ENCODE peak calls at places on chromosomes 7 and 10, in seven cellular contexts. One of them, this sample, is unnamed. For H3K4me1, the result is how much of the 10 kb centered on the place peaks cover.

GRCh38 chr10:33410860-33411234 is 76.4 kb upstream of the NRP1 start:
- DNase-seq in adrenal gland: no peak
- DNase-seq in cardiac muscle cell: no peak
- DNase-seq in CD4-positive, CD25-positive, alpha-beta regulatory T cell: no peak
- DNase-seq in naive thymus-derived CD4-positive, alpha-beta T cell: no peak
- DNase-seq in hepatocyte: no peak
- DNase-seq in H9: no peak
- DNase-seq in this sample: no peak

GRCh38 chr7:51685794-51686193 is 369.2 kb upstream of the COBL start:
- DNase-seq in adrenal gland: no peak
- DNase-seq in cardiac muscle cell: no peak
- DNase-seq in CD4-positive, CD25-positive, alpha-beta regulatory T cell: no peak
- DNase-seq in naive thymus-derived CD4-positive, alpha-beta T cell: no peak
- DNase-seq in hepatocyte: no peak
- DNase-seq in H9: no peak
- DNase-seq in this sample: no peak

GRCh38 chr7:128192497-128193142 is 48.5 kb upstream of the LEP start:
- DNase-seq in adrenal gland: no peak
- DNase-seq in cardiac muscle cell: no peak
- DNase-seq in CD4-positive, CD25-positive, alpha-beta regulatory T cell: no peak
- DNase-seq in naive thymus-derived CD4-positive, alpha-beta T cell: no peak
- DNase-seq in hepatocyte: no peak
- DNase-seq in H9: peak
- DNase-seq in this sample: no peak

GRCh38 chr10:122234416-122234815 is 36.7 kb upstream of the BTBD16 start:
- DNase-seq in adrenal gland: no peak
- DNase-seq in cardiac muscle cell: no peak
- DNase-seq in CD4-positive, CD25-positive, alpha-beta regulatory T cell: no peak
- DNase-seq in naive thymus-derived CD4-positive, alpha-beta T cell: no peak
- DNase-seq in hepatocyte: no peak
- DNase-seq in H9: no peak
- DNase-seq in this sample: no peak

GRCh38 chr7:105391429-105391828 is 2.7 kb upstream of the SRPK2 start:
- DNase-seq in adrenal gland: no peak
- DNase-seq in cardiac muscle cell: no peak
- DNase-seq in CD4-positive, CD25-positive, alpha-beta regulatory T cell: no peak
- DNase-seq in naive thymus-derived CD4-positive, alpha-beta T cell: no peak
- DNase-seq in hepatocyte: no peak
- DNase-seq in H9: no peak
- DNase-seq in this sample: no peak

GRCh38 chr10:47438857-47439474 is 44.9 kb downstream of the ANXA8 start:
- DNase-seq in adrenal gland: peak
- DNase-seq in cardiac muscle cell: peak
- DNase-seq in CD4-positive, CD25-positive, alpha-beta regulatory T cell: no peak
- DNase-seq in naive thymus-derived CD4-positive, alpha-beta T cell: no peak
- DNase-seq in hepatocyte: peak
- DNase-seq in H9: peak
- DNase-seq in this sample: peak

GRCh38 chr10:72315611-72316385 is 38.9 kb downstream of the DNAJB12 start:
- DNase-seq in adrenal gland: peak
- DNase-seq in cardiac muscle cell: no peak
- DNase-seq in CD4-positive, CD25-positive, alpha-beta regulatory T cell: no peak
- DNase-seq in naive thymus-derived CD4-positive, alpha-beta T cell: no peak
- DNase-seq in hepatocyte: peak
- DNase-seq in H9: no peak
- DNase-seq in this sample: no peak

GRCh38 chr7:115548756-115549155 is 481.8 kb downstream of the TFEC start:
- DNase-seq in adrenal gland: no peak
- DNase-seq in cardiac muscle cell: no peak
- DNase-seq in CD4-positive, CD25-positive, alpha-beta regulatory T cell: no peak
- DNase-seq in naive thymus-derived CD4-positive, alpha-beta T cell: no peak
- DNase-seq in hepatocyte: no peak
- DNase-seq in H9: no peak
- DNase-seq in this sample: no peak

GRCh38 chr7:50159154-50159553 is 66.1 kb upstream of the ZPBP start:
- DNase-seq in adrenal gland: no peak
- DNase-seq in cardiac muscle cell: no peak
- DNase-seq in CD4-positive, CD25-positive, alpha-beta regulatory T cell: no peak
- DNase-seq in naive thymus-derived CD4-positive, alpha-beta T cell: no peak
- DNase-seq in hepatocyte: no peak
- DNase-seq in H9: no peak
- DNase-seq in this sample: no peak

GRCh38 chr7:69786707-69787395 is 188.6 kb downstream of the AUTS2 start:
- DNase-seq in adrenal gland: no peak
- DNase-seq in cardiac muscle cell: no peak
- DNase-seq in CD4-positive, CD25-positive, alpha-beta regulatory T cell: no peak
- DNase-seq in naive thymus-derived CD4-positive, alpha-beta T cell: no peak
- DNase-seq in hepatocyte: no peak
- DNase-seq in H9: no peak
- DNase-seq in this sample: no peak
- H3K27ac ChIP-seq in adrenal gland: no peak
- H3K27ac ChIP-seq in cardiac muscle cell: no peak
- H3K27ac ChIP-seq in CD4-positive, CD25-positive, alpha-beta regulatory T cell: no peak
- H3K27ac ChIP-seq in naive thymus-derived CD4-positive, alpha-beta T cell: no peak
- H3K27ac ChIP-seq in hepatocyte: no peak
- H3K27ac ChIP-seq in H9: no peak
- H3K27ac ChIP-seq in this sample: no peak

GRCh38 chr10:125925244-125925834 is 29.0 kb downstream of the FANK1 start:
- DNase-seq in adrenal gland: no peak
- DNase-seq in cardiac muscle cell: no peak
- DNase-seq in CD4-positive, CD25-positive, alpha-beta regulatory T cell: no peak
- DNase-seq in naive thymus-derived CD4-positive, alpha-beta T cell: no peak
- DNase-seq in hepatocyte: no peak
- DNase-seq in H9: no peak
- DNase-seq in this sample: no peak

GRCh38 chr10:125929613-125930012 is 33.2 kb downstream of the FANK1 start:
- DNase-seq in adrenal gland: no peak
- DNase-seq in cardiac muscle cell: no peak
- DNase-seq in CD4-positive, CD25-positive, alpha-beta regulatory T cell: no peak
- DNase-seq in naive thymus-derived CD4-positive, alpha-beta T cell: no peak
- DNase-seq in hepatocyte: peak
- DNase-seq in H9: no peak
- DNase-seq in this sample: no peak

GRCh38 chr10:125928928-125929585 is 32.7 kb downstream of the FANK1 start:
- DNase-seq in adrenal gland: no peak
- DNase-seq in cardiac muscle cell: no peak
- DNase-seq in CD4-positive, CD25-positive, alpha-beta regulatory T cell: no peak
- DNase-seq in naive thymus-derived CD4-positive, alpha-beta T cell: no peak
- DNase-seq in hepatocyte: no peak
- DNase-seq in H9: no peak
- DNase-seq in this sample: no peak

DNA sequence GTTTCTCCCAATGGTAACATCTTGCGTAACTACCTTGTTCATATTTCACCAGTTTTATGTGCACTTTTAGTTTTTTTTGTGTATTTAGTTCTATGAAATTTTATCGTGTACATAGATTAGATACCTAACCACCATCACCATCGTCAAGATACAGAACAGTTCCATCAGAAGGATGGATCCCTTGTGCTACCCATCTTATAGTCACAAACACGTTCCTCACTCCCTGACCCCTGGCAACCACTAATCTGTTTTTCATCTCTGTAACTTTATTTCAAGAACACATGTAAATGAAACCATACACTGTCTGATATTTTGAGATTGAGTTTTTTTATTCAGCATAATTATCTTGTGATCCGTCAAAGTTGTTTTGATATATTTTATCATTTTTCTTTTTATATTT is 29.9 kb downstream of the FANK1 start:
- DNase-seq in adrenal gland: no peak
- DNase-seq in cardiac muscle cell: no peak
- DNase-seq in CD4-positive, CD25-positive, alpha-beta regulatory T cell: no peak
- DNase-seq in naive thymus-derived CD4-positive, alpha-beta T cell: no peak
- DNase-seq in hepatocyte: no peak
- DNase-seq in H9: no peak
- DNase-seq in this sample: no peak
- H3K4me1 ChIP-seq in adrenal gland: under half
- H3K4me1 ChIP-seq in cardiac muscle cell: under half
- H3K4me1 ChIP-seq in CD4-positive, CD25-positive, alpha-beta regulatory T cell: under half
- H3K4me1 ChIP-seq in naive thymus-derived CD4-positive, alpha-beta T cell: under half
- H3K4me1 ChIP-seq in hepatocyte: under half
- H3K4me1 ChIP-seq in H9: under half
- H3K4me1 ChIP-seq in this sample: under half

DNA sequence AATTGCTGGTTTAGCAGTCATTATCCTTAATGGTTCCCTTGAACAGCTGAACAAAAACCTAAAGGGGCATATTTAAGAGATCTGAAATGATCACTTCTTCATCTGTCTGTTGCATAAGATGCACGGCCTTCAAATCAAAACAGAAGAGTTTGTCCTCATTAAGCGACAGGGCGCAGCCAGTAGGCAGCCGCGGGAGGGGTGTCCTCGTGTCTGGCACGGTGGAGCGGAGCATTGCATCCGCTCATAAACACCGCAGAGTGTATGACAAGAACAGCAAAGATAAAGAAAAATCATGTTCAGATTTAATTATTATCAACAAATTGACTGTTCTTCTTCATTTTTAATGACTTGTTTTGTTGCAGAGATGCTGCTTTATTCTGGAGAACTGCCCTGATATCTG is 255.6 kb upstream of the ADARB2 start:
- DNase-seq in adrenal gland: no peak
- DNase-seq in cardiac muscle cell: no peak
- DNase-seq in CD4-positive, CD25-positive, alpha-beta regulatory T cell: no peak
- DNase-seq in naive thymus-derived CD4-positive, alpha-beta T cell: no peak
- DNase-seq in hepatocyte: no peak
- DNase-seq in H9: no peak
- DNase-seq in this sample: no peak
- H3K27ac ChIP-seq in adrenal gland: no peak
- H3K27ac ChIP-seq in cardiac muscle cell: no peak
- H3K27ac ChIP-seq in CD4-positive, CD25-positive, alpha-beta regulatory T cell: no peak
- H3K27ac ChIP-seq in naive thymus-derived CD4-positive, alpha-beta T cell: no peak
- H3K27ac ChIP-seq in hepatocyte: no peak
- H3K27ac ChIP-seq in H9: no peak
- H3K27ac ChIP-seq in this sample: no peak

GRCh38 chr7:2478387-2478760 is 2.2 kb upstream of the GRIFIN start:
- DNase-seq in adrenal gland: peak
- DNase-seq in cardiac muscle cell: no peak
- DNase-seq in CD4-positive, CD25-positive, alpha-beta regulatory T cell: no peak
- DNase-seq in naive thymus-derived CD4-positive, alpha-beta T cell: no peak
- DNase-seq in hepatocyte: no peak
- DNase-seq in H9: peak
- DNase-seq in this sample: no peak
- H3K4me1 ChIP-seq in adrenal gland: under half
- H3K4me1 ChIP-seq in cardiac muscle cell: under half
- H3K4me1 ChIP-seq in CD4-positive, CD25-positive, alpha-beta regulatory T cell: under half
- H3K4me1 ChIP-seq in naive thymus-derived CD4-positive, alpha-beta T cell: under half
- H3K4me1 ChIP-seq in hepatocyte: under half
- H3K4me1 ChIP-seq in H9: under half
- H3K4me1 ChIP-seq in this sample: under half

This sample was measured in iPS DF 6.9.